ENCODE peak calls at places on chromosomes 5 and 9, in five cellular contexts. One of them, this sample, is unnamed.

GRCh38 chr5:135379052-135379654 is 19.9 kb downstream of the MACROH2A1 start:
- DNase-seq in SK-N-SH: no peak
- DNase-seq in GM23338: no peak
- DNase-seq in OCI-LY7: no peak
- DNase-seq in neural progenitor cell: no peak
- DNase-seq in this sample: no peak

GRCh38 chr9:97703437-97704326 is 6.5 kb upstream of the XPA start:
- DNase-seq in OCI-LY7: no peak
- DNase-seq in neural progenitor cell: no peak
- DNase-seq in GM23338: no peak
- DNase-seq in SK-N-SH: peak
- DNase-seq in this sample: peak

GRCh38 chr5:42994285-42995151 is 45.6 kb downstream of the ANXA2R start:
- DNase-seq in GM23338: peak
- DNase-seq in OCI-LY7: peak
- DNase-seq in neural progenitor cell: peak
- DNase-seq in SK-N-SH: peak
- DNase-seq in this sample: peak

GRCh38 chr5:148836272-148837250 is 10.2 kb downstream of the ADRB2 start:
- DNase-seq in SK-N-SH: no peak
- DNase-seq in GM23338: no peak
- DNase-seq in OCI-LY7: no peak
- DNase-seq in neural progenitor cell: no peak
- DNase-seq in this sample: no peak

GRCh38 chr5:98839469-98840383 is 66.3 kb downstream of the RGMB start:
- DNase-seq in neural progenitor cell: no peak
- DNase-seq in SK-N-SH: peak
- DNase-seq in OCI-LY7: peak
- DNase-seq in GM23338: peak
- DNase-seq in this sample: no peak

GRCh38 chr5:173327948-173328895 is at the start of gene STC2:
- DNase-seq in SK-N-SH: peak
- DNase-seq in GM23338: peak
- DNase-seq in neural progenitor cell: peak
- DNase-seq in OCI-LY7: no peak
- DNase-seq in this sample: peak

GRCh38 chr5:32504923-32505596 is 60.5 kb upstream of the ZFR start:
- DNase-seq in GM23338: peak
- DNase-seq in SK-N-SH: peak
- DNase-seq in neural progenitor cell: peak
- DNase-seq in OCI-LY7: no peak
- DNase-seq in this sample: peak

GRCh38 chr9:90641868-90642558 is 611 bp downstream of the DIRAS2 start:
- DNase-seq in OCI-LY7: no peak
- DNase-seq in neural progenitor cell: peak
- DNase-seq in GM23338: peak
- DNase-seq in SK-N-SH: no peak
- DNase-seq in this sample: peak

DNA sequence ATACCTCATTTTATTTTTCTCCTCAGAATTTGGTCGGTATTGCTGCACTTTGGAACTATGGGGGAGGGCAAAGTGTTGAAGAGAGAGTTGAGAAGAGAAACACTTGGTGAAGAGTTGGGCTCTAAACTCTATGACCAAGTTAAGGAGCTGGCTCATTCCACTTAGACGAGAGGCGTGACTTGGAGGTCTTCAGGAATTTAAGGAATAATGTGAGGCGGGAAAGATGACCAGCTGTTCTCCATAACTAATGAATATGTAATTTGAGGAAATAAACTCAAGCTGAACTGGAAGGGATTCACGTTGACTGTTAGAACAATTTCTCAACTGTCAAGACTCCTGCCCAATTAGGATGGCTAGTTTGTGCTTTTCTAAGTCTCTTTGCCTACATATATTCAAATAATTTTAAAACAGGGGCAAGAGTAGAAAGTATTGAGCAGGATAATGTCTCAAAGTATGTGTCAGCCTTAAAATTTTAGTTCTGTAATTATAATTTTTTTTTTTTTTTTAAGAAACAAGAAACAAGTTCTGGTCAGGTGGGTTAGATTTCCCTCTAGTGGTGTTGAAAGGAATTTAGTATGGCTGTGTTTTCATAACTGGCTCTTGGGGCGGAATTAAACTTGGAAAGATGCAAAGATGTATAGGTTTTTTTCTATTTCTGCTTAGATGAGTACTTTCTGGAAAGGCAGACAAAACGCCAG is 33.4 kb downstream of the TMEM252 start:
- DNase-seq in GM23338: peak
- DNase-seq in neural progenitor cell: peak
- DNase-seq in OCI-LY7: peak
- DNase-seq in SK-N-SH: peak
- DNase-seq in this sample: peak
- TF ChIP-seq CTCF in GM23338: peak
- TF ChIP-seq CTCF in neural progenitor cell: peak
- TF ChIP-seq CTCF in OCI-LY7: peak
- TF ChIP-seq CTCF in SK-N-SH: peak
- TF ChIP-seq CTCF in this sample: peak

GRCh38 chr9:7259544-7260241 is 501.9 kb downstream of the KDM4C start:
- DNase-seq in SK-N-SH: peak
- DNase-seq in neural progenitor cell: no peak
- DNase-seq in GM23338: peak
- DNase-seq in OCI-LY7: no peak
- DNase-seq in this sample: no peak
- TF ChIP-seq EZH2phosphoT487 in SK-N-SH: no peak
- TF ChIP-seq EZH2phosphoT487 in neural progenitor cell: no peak
- TF ChIP-seq EZH2phosphoT487 in GM23338: no peak
- TF ChIP-seq EZH2phosphoT487 in OCI-LY7: no peak
- TF ChIP-seq EZH2phosphoT487 in this sample: no peak

GRCh38 chr9:124135813-124136365 is 121.9 kb upstream of the NEK6 start:
- DNase-seq in OCI-LY7: no peak
- DNase-seq in GM23338: no peak
- DNase-seq in SK-N-SH: no peak
- DNase-seq in neural progenitor cell: no peak
- DNase-seq in this sample: no peak

GRCh38 chr9:124139001-124139400 is 118.7 kb upstream of the NEK6 start:
- DNase-seq in SK-N-SH: no peak
- DNase-seq in OCI-LY7: no peak
- DNase-seq in GM23338: no peak
- DNase-seq in neural progenitor cell: no peak
- DNase-seq in this sample: no peak

GRCh38 chr9:124134526-124134925 is 123.0 kb downstream of the LHX2 start:
- DNase-seq in neural progenitor cell: no peak
- DNase-seq in SK-N-SH: no peak
- DNase-seq in OCI-LY7: no peak
- DNase-seq in GM23338: no peak
- DNase-seq in this sample: no peak

GRCh38 chr9:124137944-124138335 is 119.8 kb upstream of the NEK6 start:
- DNase-seq in neural progenitor cell: no peak
- DNase-seq in OCI-LY7: no peak
- DNase-seq in SK-N-SH: no peak
- DNase-seq in GM23338: no peak
- DNase-seq in this sample: no peak

DNA sequence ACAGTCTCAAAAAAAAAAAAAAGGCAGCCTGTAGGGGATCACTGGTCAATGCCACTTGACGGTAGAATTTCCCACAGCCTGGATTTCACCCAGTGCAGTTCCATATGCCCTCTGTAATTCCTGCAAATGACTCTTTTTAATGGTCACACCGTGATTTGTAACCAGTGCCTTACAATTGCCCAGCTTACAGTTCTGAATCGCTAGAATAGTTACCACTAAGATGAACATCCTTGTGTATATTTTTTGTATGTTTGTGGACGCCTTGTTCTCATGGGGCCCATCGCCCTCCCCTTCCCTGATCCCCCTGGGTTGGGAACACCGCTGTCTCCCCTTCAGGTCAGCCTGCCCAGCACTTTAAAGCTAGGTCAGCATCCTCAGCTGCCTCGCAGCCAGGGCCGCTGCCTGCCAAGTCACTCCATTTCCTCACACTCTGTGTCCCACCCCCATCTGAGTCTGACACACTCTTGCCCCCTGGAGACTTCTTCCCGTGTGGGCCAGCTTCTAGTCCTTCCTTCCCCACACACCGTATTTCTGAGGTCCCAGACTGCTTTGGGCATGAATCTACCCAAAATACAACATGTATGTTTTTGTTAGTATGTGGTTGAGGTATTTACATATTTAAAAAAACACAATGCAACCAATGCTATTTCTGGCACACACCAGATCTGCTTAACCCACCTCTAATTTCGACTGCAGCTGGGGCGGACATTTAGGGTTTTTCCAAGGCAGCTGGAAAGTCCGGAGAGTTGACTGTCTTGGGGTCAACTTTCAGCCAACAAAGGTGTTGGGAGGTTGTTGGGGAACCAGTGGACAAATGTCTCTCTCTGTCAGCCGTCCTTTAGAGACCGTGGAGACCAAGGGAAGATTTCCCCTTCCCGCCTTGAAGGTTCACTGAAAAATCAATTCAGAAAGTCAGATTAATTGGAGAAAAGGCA is 120.5 kb upstream of the NEK6 start:
- DNase-seq in OCI-LY7: peak
- DNase-seq in neural progenitor cell: no peak
- DNase-seq in SK-N-SH: no peak
- DNase-seq in GM23338: no peak
- DNase-seq in this sample: no peak
- H3K4me2 ChIP-seq in OCI-LY7: peak
- H3K4me2 ChIP-seq in neural progenitor cell: no peak
- H3K4me2 ChIP-seq in SK-N-SH: no peak
- H3K4me2 ChIP-seq in GM23338: no peak
- H3K4me2 ChIP-seq in this sample: no peak

DNA sequence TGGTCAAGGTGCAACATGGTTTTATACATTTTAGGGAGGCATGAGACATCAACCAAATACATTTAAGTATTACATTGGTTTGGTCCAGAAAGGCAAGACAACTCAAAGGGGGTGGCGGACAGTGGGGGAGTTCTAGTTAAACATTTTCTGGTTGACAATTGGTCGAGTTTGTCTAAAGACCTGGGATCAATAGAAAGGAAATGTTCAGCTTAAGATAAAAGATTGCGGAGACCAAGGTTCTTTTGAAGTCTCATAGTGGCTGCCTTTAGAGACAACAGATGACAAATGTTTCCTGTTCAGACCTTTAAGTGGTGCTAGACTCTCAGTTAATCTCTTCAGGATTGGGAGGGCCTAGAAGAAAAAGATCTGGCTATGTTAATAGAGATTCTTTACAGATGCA is 47.7 kb upstream of the TTC39B start:
- DNase-seq in GM23338: peak
- DNase-seq in neural progenitor cell: no peak
- DNase-seq in SK-N-SH: no peak
- DNase-seq in OCI-LY7: peak
- DNase-seq in this sample: no peak
- TF ChIP-seq CTCF in GM23338: no peak
- TF ChIP-seq CTCF in neural progenitor cell: no peak
- TF ChIP-seq CTCF in SK-N-SH: no peak
- TF ChIP-seq CTCF in OCI-LY7: no peak
- TF ChIP-seq CTCF in this sample: no peak